ENCODE peak calls at places on chromosomes 1 and 21, in ten cellular contexts. N is LHCN-M2; L is stimulated activated CD4-positive, alpha-beta T cell treated with anti-CD3 and anti-CD28 coated beads, Interleukin-1b, Interleukin-23, amount 100 ng/mL, for 48 hours; Z is thyroid gland; P is activated CD8-positive, alpha-beta memory T cell treated with anti-CD3 and anti-CD28 coated beads for 1 hour; Q is progenitor cell of endocrine pancreas; E is fibroblast of mammary gland; H is activated T-cell treated with anti-CD3 and anti-CD28 coated beads, Interleukin-2, amount 50 U/mL, for 72 hours; O is ELR; S is MM.1S. W is an unnamed sample.

GRCh38 chr1:228379165-228379460 is 27.5 kb downstream of the TRIM11 start:
- DNase-seq in Q (no peak), L (no peak), S (no peak), P (no peak), E (peak), O (peak), N (peak), H (peak), Z (peak), W (peak)

GRCh38 chr1:155466996-155467395 is 95.6 kb downstream of the ASH1L start:
- DNase-seq in Z (no peak), E (peak), S (no peak), N (peak), Q (no peak), H (no peak), L (no peak), P (no peak), O (peak), W (no peak)

GRCh38 chr1:157217486-157217885 is 79.3 kb upstream of the ETV3 start:
- DNase-seq in O (no peak), N (no peak), E (no peak), P (no peak), Z (no peak), Q (no peak), L (no peak), H (no peak), S (no peak), W (no peak)

GRCh38 chr1:42533101-42533863 is 70.2 kb downstream of the CCDC30 start:
- DNase-seq in E (no peak), S (no peak), P (no peak), N (no peak), Q (no peak), L (no peak), Z (no peak), H (no peak), O (no peak), W (no peak)

GRCh38 chr1:199113265-199113869 is 474.5 kb downstream of the PTPRC start:
- DNase-seq in N (peak), E (peak), P (peak), L (peak), H (peak), Q (no peak), Z (peak), S (peak), O (peak), W (peak)

GRCh38 chr1:4171480-4172450 is 271.7 kb upstream of the C1orf174 start:
- DNase-seq in S (no peak), P (no peak), L (no peak), O (no peak), N (no peak), Z (peak), Q (no peak), H (no peak), E (no peak), W (no peak)

GRCh38 chr1:226306425-226306824 is 2.5 kb downstream of the LIN9 start:
- DNase-seq in N (no peak), E (no peak), Q (no peak), Z (no peak), S (no peak), P (no peak), L (no peak), O (no peak), H (no peak), W (no peak)

GRCh38 chr1:206691604-206692003 is 6.9 kb downstream of the MAPKAPK2 start:
- DNase-seq in O (no peak), N (peak), Q (no peak), Z (no peak), S (no peak), H (no peak), L (no peak), E (peak), P (no peak), W (peak)

GRCh38 chr1:32773018-32773763 is 44.0 kb downstream of the YARS1 start:
- DNase-seq in S (peak), Z (peak), Q (peak), O (peak), L (peak), P (peak), N (peak), E (peak), H (peak), W (peak)

GRCh38 chr1:201914456-201915235 is 25.9 kb downstream of the SHISA4 start:
- DNase-seq in H (no peak), Q (no peak), O (no peak), S (no peak), L (no peak), N (no peak), P (no peak), Z (no peak), E (peak), W (no peak)

GRCh38 chr1:230754831-230755230 is 7.6 kb downstream of the CAPN9 start:
- DNase-seq in E (peak), Z (peak), L (no peak), S (no peak), H (no peak), N (peak), O (peak), Q (no peak), P (no peak), W (peak)

GRCh38 chr21:41767606-41768370 is 936 bp upstream of the RIPK4 start:
- DNase-seq in Q (no peak), L (peak), H (peak), E (no peak), O (peak), N (no peak), Z (peak), P (no peak), S (no peak), W (peak)

GRCh38 chr1:14952626-14953314 is 200.8 kb upstream of the TMEM51 start:
- DNase-seq in O (no peak), N (no peak), P (no peak), Z (no peak), L (no peak), E (no peak), H (no peak), Q (no peak), S (no peak), W (no peak)

GRCh38 chr1:206590025-206590834 is 22.0 kb downstream of the EIF2D start:
- DNase-seq in Q (no peak), H (peak), O (peak), E (peak), P (no peak), Z (no peak), L (peak), N (peak), S (no peak), W (no peak)

GRCh38 chr1:203776636-203777035 is 11.7 kb downstream of the LAX1 start:
- DNase-seq in Q (no peak), Z (no peak), H (no peak), L (no peak), N (peak), E (no peak), P (no peak), S (peak), O (no peak), W (no peak)

GRCh38 chr1:203473281-203473680 is 2.3 kb upstream of the PRELP start:
- DNase-seq in N (no peak), H (no peak), P (no peak), Z (no peak), E (no peak), O (no peak), S (no peak), Q (no peak), L (no peak), W (no peak)

GRCh38 chr1:13725714-13726175 is 25.8 kb downstream of the PRDM2 start:
- DNase-seq in L (peak), H (peak), Q (no peak), S (peak), Z (peak), O (peak), P (peak), N (peak), E (peak), W (peak)

GRCh38 chr21:45170987-45171386 is 96.6 kb downstream of the ADARB1 start:
- DNase-seq in Q (no peak), S (no peak), Z (no peak), O (no peak), N (no peak), P (no peak), H (no peak), E (no peak), L (no peak), W (no peak)

GRCh38 chr1:152582647-152583046 is 2.3 kb upstream of the LCE3D start:
- DNase-seq in Q (no peak), S (no peak), N (peak), H (no peak), L (no peak), E (peak), P (no peak), O (peak), Z (no peak), W (no peak)

GRCh38 chr1:186750250-186750649 is 70.0 kb upstream of the PTGS2 start:
- DNase-seq in E (peak), Z (no peak), O (peak), H (no peak), P (no peak), S (no peak), N (no peak), L (no peak), Q (no peak), W (no peak)